ENCODE peak calls at places on chromosome 6, in five cellular contexts. Q, J, P, K and V are unnamed samples.

GRCh38 chr6:37473364-37474095 is 26.2 kb downstream of the CCDC167 start:
- DNase-seq in K (no peak), J (peak; percentile 32), Q (peak; percentile 89), P (no peak), V (peak; percentile 80)

GRCh38 chr6:8628063-8628462 is 192.7 kb upstream of the SLC35B3 start:
- DNase-seq in P (no peak), Q (no peak), K (no peak), J (no peak), V (no peak)

GRCh38 chr6:73394577-73395354 is at the start of gene DDX43:
- DNase-seq in K (peak; percentile 69), J (peak; percentile 53), Q (no peak), P (peak; percentile 7), V (peak; percentile 80)

GRCh38 chr6:31776961-31777666 is at the start of gene VWA7:
- DNase-seq in Q (peak; percentile 89), P (no peak), K (no peak), J (peak; percentile 66), V (peak; percentile 74)

GRCh38 chr6:30685157-30685976 is 1.1 kb downstream of the PPP1R18 start:
- DNase-seq in J (no peak), Q (no peak), K (no peak), P (no peak), V (no peak)

GRCh38 chr6:137589067-137589848 is 95.1 kb upstream of the OLIG3 start:
- DNase-seq in K (no peak), J (peak; percentile 7), P (no peak), Q (peak; percentile 52), V (no peak)

GRCh38 chr6:129402244-129402643 is 307.7 kb downstream of the ARHGAP18 start:
- DNase-seq in K (no peak), Q (no peak), P (no peak), J (peak; percentile 2), V (no peak)

GRCh38 chr6:168699631-168700315 is 258.8 kb downstream of the SMOC2 start:
- DNase-seq in Q (no peak), P (no peak), J (no peak), K (no peak), V (no peak)

GRCh38 chr6:1231941-1232340 is 80.0 kb upstream of the FOXQ1 start:
- DNase-seq in Q (no peak), J (no peak), P (no peak), K (no peak), V (no peak)

GRCh38 chr6:140052757-140053729 is 678.6 kb upstream of the CITED2 start:
- DNase-seq in J (peak; percentile 38), K (no peak), Q (no peak), P (no peak), V (no peak)

GRCh38 chr6:44735631-44735963 is 348.1 kb downstream of the CDC5L start:
- DNase-seq in K (no peak), Q (no peak), J (peak; percentile 45), P (no peak), V (no peak)

GRCh38 chr6:6546318-6547110 is 42.0 kb upstream of the LY86 start:
- DNase-seq in P (no peak), Q (peak; percentile 28), J (peak; percentile 17), K (peak; percentile 36), V (peak; percentile 42)

GRCh38 chr6:132401120-132401940 is at the start of gene MOXD1:
- DNase-seq in J (no peak), K (no peak), P (no peak), Q (peak; percentile 60), V (peak; percentile 32)

GRCh38 chr6:109896333-109896732 is 81.8 kb upstream of the GPR6 start:
- DNase-seq in K (no peak), J (peak; percentile 72), P (no peak), Q (no peak), V (no peak)

GRCh38 chr6:113351183-113351834 is 505.8 kb upstream of the MARCKS start:
- DNase-seq in P (no peak), K (no peak), J (peak; percentile 92), Q (no peak), V (peak; percentile 32)

GRCh38 chr6:151482290-151482689 is 11.5 kb upstream of the CCDC170 start:
- DNase-seq in P (no peak), Q (no peak), K (no peak), J (no peak), V (no peak)

GRCh38 chr6:38020593-38020992 is 201.1 kb downstream of the ZFAND3 start:
- DNase-seq in Q (no peak), J (no peak), P (no peak), K (no peak), V (no peak)

GRCh38 chr6:84072452-84072997 is 39.0 kb downstream of the MRAP2 start:
- DNase-seq in Q (no peak), P (no peak), K (no peak), J (no peak), V (no peak)

GRCh38 chr6:105886812-105887513 is 199.2 kb upstream of the PRDM1 start:
- DNase-seq in J (peak; percentile 28), Q (no peak), K (no peak), P (no peak), V (no peak)

GRCh38 chr6:4271761-4272505 is 136.6 kb upstream of the ECI2 start:
- DNase-seq in J (peak; percentile 18), K (no peak), Q (no peak), P (no peak), V (no peak)

GRCh38 chr6:143179096-143179495 is 118.4 kb downstream of the AIG1 start:
- DNase-seq in J (no peak), Q (no peak), P (no peak), K (no peak), V (no peak)

GRCh38 chr6:45903959-45904358 is 111.7 kb downstream of the CLIC5 start:
- DNase-seq in Q (no peak), P (no peak), J (no peak), K (no peak), V (no peak)

GRCh38 chr6:45900808-45901752 is 114.6 kb downstream of the CLIC5 start:
- DNase-seq in K (peak; percentile 54), Q (no peak), J (peak; percentile 36), P (no peak), V (no peak)

GRCh38 chr6:45902984-45903383 is 112.7 kb downstream of the CLIC5 start:
- DNase-seq in P (no peak), J (no peak), K (no peak), Q (no peak), V (no peak)

GRCh38 chr6:45899683-45899946 is 116.0 kb downstream of the CLIC5 start:
- DNase-seq in J (no peak), P (no peak), Q (no peak), K (no peak), V (no peak)

DNA sequence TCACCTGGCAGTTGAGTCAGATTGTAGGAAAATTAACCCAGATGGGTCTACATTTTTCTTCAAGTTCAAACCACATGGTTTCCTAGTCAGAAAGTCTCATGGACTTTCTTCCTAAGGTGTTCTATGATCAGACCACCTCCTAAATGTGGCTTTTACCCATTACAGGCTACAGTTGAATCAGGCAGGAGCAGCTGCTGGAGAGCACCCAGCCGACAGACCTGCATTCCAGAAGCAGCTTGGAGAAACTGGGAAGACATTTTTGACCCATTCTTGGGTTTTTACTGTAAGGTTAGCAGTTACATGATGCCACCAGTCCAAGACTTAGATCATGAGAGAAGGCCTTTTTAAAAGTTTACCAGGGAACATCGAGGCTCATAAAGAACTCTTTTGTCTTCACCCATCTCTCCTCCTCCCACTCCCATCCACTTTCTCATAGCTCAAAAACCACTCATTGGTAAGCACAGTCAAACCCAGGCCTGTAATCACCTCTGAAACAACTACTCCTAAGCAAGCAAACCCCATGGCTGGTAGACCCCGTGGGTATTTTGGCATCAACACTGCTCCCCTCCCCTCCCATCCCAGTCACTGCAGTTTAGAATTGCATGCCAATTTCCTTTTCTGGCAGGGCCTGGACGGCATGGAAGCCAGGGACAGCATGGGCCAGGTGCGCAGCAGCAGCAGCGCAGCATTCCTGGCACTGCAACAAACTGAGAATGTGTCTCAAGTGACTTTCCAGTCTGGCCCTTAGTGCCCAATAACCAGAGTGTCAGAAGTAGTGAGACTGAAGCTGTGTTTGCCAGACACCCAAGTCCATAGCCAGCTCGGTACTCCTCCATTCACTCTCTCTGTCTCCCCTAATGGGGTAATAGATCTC is 113.6 kb downstream of the CLIC5 start:
- DNase-seq in J (no peak), P (no peak), Q (no peak), K (no peak), V (no peak)
- H3K27ac ChIP-seq in J (no peak overlapping the region), P (no peak overlapping the region), Q (no peak overlapping the region), K (no peak overlapping the region), V (no peak overlapping the region)

DNA sequence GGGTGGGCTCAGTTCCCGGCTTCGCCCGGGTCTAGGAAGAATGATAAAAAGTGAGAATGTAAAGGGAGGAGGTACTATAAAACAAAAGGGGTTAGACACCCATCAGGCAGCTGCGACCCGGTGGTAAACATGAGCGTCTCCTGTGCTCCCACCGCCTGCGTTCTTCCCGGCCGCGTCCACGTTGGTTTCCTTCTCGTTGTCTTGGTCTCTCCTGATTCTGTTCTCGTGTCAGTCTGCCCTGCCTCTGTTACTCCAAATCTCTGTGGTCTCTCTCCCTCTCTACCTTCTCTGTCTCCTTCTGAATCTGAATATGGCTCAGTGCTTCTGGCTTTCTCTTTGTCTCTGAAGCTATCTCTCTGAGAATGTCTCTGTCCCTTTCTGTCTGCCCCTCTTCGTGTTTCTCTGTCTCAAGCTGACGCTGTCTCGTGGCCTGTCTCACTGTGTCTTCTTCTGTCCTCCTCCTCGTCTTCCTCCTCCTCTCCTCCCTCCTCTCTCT is 41.6 kb upstream of the FOXP4 start:
- DNase-seq in Q (no peak), J (peak; percentile 42), K (no peak), P (no peak), V (no peak)
- H3K27me3 ChIP-seq in Q (no peaks in the 10 kb centered on the region), J (peaks cover 29% of the 10 kb centered on the region), K (peaks cover 7% of the 10 kb centered on the region), P (no peaks in the 10 kb centered on the region), V (peaks cover 6% of the 10 kb centered on the region)

GRCh38 chr6:75546401-75546800 is 52.8 kb upstream of the FILIP1 start:
- DNase-seq in Q (no peak), P (no peak), K (no peak), J (peak; percentile 7), V (no peak)
- TF ChIP-seq CTCF in Q (no peak), P (no peak), K (no peak), J (no peak), V (peak; percentile 11)

GRCh38 chr6:10507715-10508114 is 13.4 kb upstream of the GCNT2 start:
- DNase-seq in P (no peak), K (no peak), J (no peak), Q (no peak), V (no peak)

GRCh38 chr6:10511477-10511876 is 9.7 kb upstream of the GCNT2 start:
- DNase-seq in Q (no peak), K (no peak), P (no peak), J (no peak), V (peak; percentile 35)

GRCh38 chr6:10514049-10514780 is 6.9 kb upstream of the GCNT2 start:
- DNase-seq in P (no peak), K (no peak), J (no peak), Q (no peak), V (no peak)

GRCh38 chr6:10513544-10513943 is 7.6 kb upstream of the GCNT2 start:
- DNase-seq in Q (no peak), K (no peak), P (no peak), J (no peak), V (no peak)

DNA sequence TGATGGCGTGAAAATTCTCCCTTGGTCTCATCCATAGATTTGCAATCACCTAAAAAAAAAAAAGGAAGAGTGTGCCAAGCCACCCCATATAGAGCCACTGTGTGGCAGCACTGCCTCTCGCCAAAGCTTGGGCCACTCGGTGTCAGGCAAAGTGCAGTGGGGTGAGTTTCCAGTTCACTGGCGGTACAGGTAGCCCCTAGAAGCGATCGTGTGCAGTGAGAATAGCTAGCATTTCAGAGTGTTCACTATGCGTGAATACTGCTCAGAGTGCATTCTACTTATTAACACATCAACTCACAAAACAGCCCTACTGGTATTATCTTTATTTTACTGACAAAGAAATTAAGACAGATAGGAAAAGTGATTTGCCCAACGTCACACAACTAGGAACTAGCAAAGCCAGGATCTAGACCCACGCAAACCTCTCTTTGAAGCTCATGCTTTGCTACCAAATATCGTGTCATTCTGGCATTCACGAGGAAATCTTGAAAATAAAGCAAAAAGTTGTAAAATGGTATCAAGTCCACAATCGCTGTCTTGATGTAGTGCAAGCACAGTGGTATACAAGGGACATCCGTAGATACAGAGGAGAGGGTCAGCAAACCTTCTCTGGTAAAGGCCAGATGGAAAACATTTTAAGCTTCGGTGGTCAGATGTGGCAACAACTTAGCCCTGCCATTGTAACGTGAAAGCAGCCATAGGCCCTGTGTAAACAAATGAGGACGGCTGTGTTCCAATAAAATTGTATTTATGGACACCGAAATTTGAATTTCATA is 10.4 kb upstream of the GCNT2 start:
- DNase-seq in Q (peak; percentile 75), J (no peak), P (no peak), K (peak; percentile 42), V (peak; percentile 81)
- H3K27ac ChIP-seq in Q (peak overlapping the region; percentile 3), J (no peak overlapping the region), P (no peak overlapping the region), K (no peak overlapping the region), V (peak overlapping the region; percentile 92)